ENCODE peak calls at places on chromosomes 11 and 22, in six cellular contexts. One of them, this sample, is unnamed.
A peak's percentile ranks its signal among the peaks of the same experiment; 100 is the strongest.

GRCh38 chr11:45926536-45927331 is 4.3 kb downstream of the LARGE2 start:
- DNase-seq in mammary epithelial cell: no peak
- DNase-seq in neural progenitor cell: no peak
- DNase-seq in GM23338: no peak
- DNase-seq in MM.1S: no peak
- DNase-seq in GM23248: no peak
- DNase-seq in this sample: no peak

GRCh38 chr11:57180141-57180561 is 1.6 kb upstream of the LRRC55 start:
- DNase-seq in mammary epithelial cell: no peak
- DNase-seq in MM.1S: no peak
- DNase-seq in neural progenitor cell: peak; percentile 60
- DNase-seq in GM23248: no peak
- DNase-seq in GM23338: peak; percentile 74
- DNase-seq in this sample: no peak

GRCh38 chr11:104151404-104152204 is 12.3 kb downstream of the PDGFD start:
- DNase-seq in GM23338: no peak
- DNase-seq in GM23248: peak; percentile 37
- DNase-seq in MM.1S: peak; percentile 14
- DNase-seq in mammary epithelial cell: no peak
- DNase-seq in neural progenitor cell: no peak
- DNase-seq in this sample: peak; percentile 58

GRCh38 chr22:47835726-47836125 is 1073.3 kb downstream of the TBC1D22A start:
- DNase-seq in mammary epithelial cell: peak; percentile 71
- DNase-seq in MM.1S: peak; percentile 69
- DNase-seq in GM23248: peak; percentile 81
- DNase-seq in neural progenitor cell: no peak
- DNase-seq in GM23338: no peak
- DNase-seq in this sample: no peak

GRCh38 chr11:12687216-12687623 is 13.0 kb downstream of the TEAD1 start:
- DNase-seq in MM.1S: no peak
- DNase-seq in mammary epithelial cell: no peak
- DNase-seq in GM23248: no peak
- DNase-seq in neural progenitor cell: no peak
- DNase-seq in GM23338: no peak
- DNase-seq in this sample: no peak

GRCh38 chr11:117915219-117915618 is 14.0 kb downstream of the TMPRSS13 start:
- DNase-seq in MM.1S: no peak
- DNase-seq in neural progenitor cell: peak; percentile 29
- DNase-seq in GM23248: no peak
- DNase-seq in mammary epithelial cell: no peak
- DNase-seq in GM23338: no peak
- DNase-seq in this sample: no peak

GRCh38 chr11:17613428-17613962 is 66.4 kb downstream of the OTOG start:
- DNase-seq in neural progenitor cell: no peak
- DNase-seq in mammary epithelial cell: no peak
- DNase-seq in GM23338: no peak
- DNase-seq in MM.1S: no peak
- DNase-seq in GM23248: no peak
- DNase-seq in this sample: no peak

GRCh38 chr11:130599073-130599654 is 150.7 kb downstream of the ADAMTS15 start:
- DNase-seq in GM23248: peak; percentile 45
- DNase-seq in mammary epithelial cell: no peak
- DNase-seq in GM23338: no peak
- DNase-seq in MM.1S: no peak
- DNase-seq in neural progenitor cell: no peak
- DNase-seq in this sample: peak; percentile 35

GRCh38 chr22:22720724-22721261 is 76.4 kb downstream of the GGTLC2 start:
- DNase-seq in GM23248: peak; percentile 57
- DNase-seq in neural progenitor cell: no peak
- DNase-seq in GM23338: no peak
- DNase-seq in mammary epithelial cell: peak; percentile 28
- DNase-seq in MM.1S: peak; percentile 36
- DNase-seq in this sample: no peak

GRCh38 chr11:39365809-39366436 is 2093.5 kb downstream of the LRRC4C start:
- DNase-seq in MM.1S: no peak
- DNase-seq in mammary epithelial cell: peak; percentile 45
- DNase-seq in GM23248: peak; percentile 35
- DNase-seq in neural progenitor cell: peak; percentile 20
- DNase-seq in GM23338: peak; percentile 26
- DNase-seq in this sample: peak; percentile 96

GRCh38 chr22:29039148-29039547 is 22.5 kb downstream of the C22orf31 start:
- DNase-seq in GM23338: no peak
- DNase-seq in mammary epithelial cell: no peak
- DNase-seq in neural progenitor cell: no peak
- DNase-seq in MM.1S: no peak
- DNase-seq in GM23248: no peak
- DNase-seq in this sample: no peak

DNA sequence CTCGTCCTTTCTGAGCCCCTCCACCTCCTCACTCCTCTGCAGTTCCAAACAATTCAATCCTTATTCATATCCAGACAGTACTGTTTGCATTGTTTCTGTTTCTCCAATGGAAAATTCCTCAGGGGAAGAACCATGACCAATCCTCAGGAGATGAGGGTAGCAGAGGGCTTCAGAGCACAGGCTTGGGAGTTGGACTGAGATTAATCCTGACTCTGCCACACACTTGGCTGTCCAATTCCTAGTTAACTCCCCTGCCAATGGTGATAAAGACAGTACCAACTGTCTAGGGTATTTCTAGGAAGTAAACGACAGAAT is 58.0 kb downstream of the MICAL3 start:
- DNase-seq in mammary epithelial cell: no peak
- DNase-seq in GM23338: no peak
- DNase-seq in GM23248: no peak
- DNase-seq in MM.1S: no peak
- DNase-seq in neural progenitor cell: no peak
- DNase-seq in this sample: no peak
- TF ChIP-seq EZH2 in mammary epithelial cell: no peak
- TF ChIP-seq EZH2 in GM23338: no peak
- TF ChIP-seq EZH2 in GM23248: no peak
- TF ChIP-seq EZH2 in MM.1S: no peak
- TF ChIP-seq EZH2 in neural progenitor cell: no peak
- TF ChIP-seq EZH2 in this sample: no peak

GRCh38 chr11:59011672-59012071 is 72.4 kb downstream of the GLYATL1 start:
- DNase-seq in GM23338: peak; percentile 87
- DNase-seq in neural progenitor cell: peak; percentile 72
- DNase-seq in MM.1S: peak; percentile 40
- DNase-seq in mammary epithelial cell: no peak
- DNase-seq in GM23248: no peak
- DNase-seq in this sample: peak; percentile 9
- H3K4me3 ChIP-seq in GM23338: no peak overlapping the region
- H3K4me3 ChIP-seq in neural progenitor cell: no peak overlapping the region
- H3K4me3 ChIP-seq in MM.1S: peak overlapping the region; percentile 34
- H3K4me3 ChIP-seq in mammary epithelial cell: no peak overlapping the region
- H3K4me3 ChIP-seq in GM23248: no peak overlapping the region
- H3K4me3 ChIP-seq in this sample: no peak overlapping the region

GRCh38 chr11:107590460-107591097 is 368 bp upstream of the ELMOD1 start:
- DNase-seq in MM.1S: no peak
- DNase-seq in neural progenitor cell: peak; percentile 22
- DNase-seq in GM23248: peak; percentile 11
- DNase-seq in GM23338: peak; percentile 42
- DNase-seq in mammary epithelial cell: no peak
- DNase-seq in this sample: no peak

GRCh38 chr11:107592813-107593212 is 1.9 kb downstream of the ELMOD1 start:
- DNase-seq in GM23338: peak; percentile 52
- DNase-seq in mammary epithelial cell: no peak
- DNase-seq in GM23248: peak; percentile 17
- DNase-seq in MM.1S: no peak
- DNase-seq in neural progenitor cell: peak; percentile 48
- DNase-seq in this sample: no peak

GRCh38 chr11:107592256-107592655 is 1.3 kb downstream of the ELMOD1 start:
- DNase-seq in mammary epithelial cell: no peak
- DNase-seq in GM23248: no peak
- DNase-seq in GM23338: no peak
- DNase-seq in neural progenitor cell: no peak
- DNase-seq in MM.1S: no peak
- DNase-seq in this sample: no peak

GRCh38 chr11:107591446-107592236 is 694 bp downstream of the ELMOD1 start:
- DNase-seq in MM.1S: peak; percentile 11
- DNase-seq in mammary epithelial cell: peak; percentile 11
- DNase-seq in neural progenitor cell: peak; percentile 68
- DNase-seq in GM23338: peak; percentile 62
- DNase-seq in GM23248: peak; percentile 70
- DNase-seq in this sample: no peak

DNA sequence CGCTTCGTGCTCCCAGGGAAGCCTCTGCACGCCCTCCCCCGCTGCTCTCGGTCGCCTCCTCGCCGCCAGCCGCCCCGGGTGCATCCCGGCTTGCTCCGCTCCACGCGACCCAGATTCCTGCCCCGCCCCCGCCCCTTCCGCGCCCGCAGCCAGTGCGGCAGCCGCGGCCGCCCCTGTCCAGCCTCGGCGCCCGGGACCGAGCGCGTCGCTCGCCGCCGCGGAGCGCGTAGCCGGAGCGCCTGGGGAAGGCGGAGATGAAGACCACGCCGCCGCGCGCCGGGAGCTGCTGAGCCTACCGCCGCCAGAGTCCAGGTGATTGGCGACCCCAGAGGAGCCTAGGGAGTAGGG is at the start of gene ELMOD1:
- DNase-seq in mammary epithelial cell: peak; percentile 27
- DNase-seq in GM23248: peak; percentile 76
- DNase-seq in GM23338: peak; percentile 72
- DNase-seq in MM.1S: peak; percentile 71
- DNase-seq in neural progenitor cell: peak; percentile 85
- DNase-seq in this sample: peak; percentile 65
- TF ChIP-seq EZH2 in mammary epithelial cell: no peak
- TF ChIP-seq EZH2 in GM23248: no peak
- TF ChIP-seq EZH2 in GM23338: no peak
- TF ChIP-seq EZH2 in MM.1S: no peak
- TF ChIP-seq EZH2 in neural progenitor cell: peak; percentile 55
- TF ChIP-seq EZH2 in this sample: no peak

GRCh38 chr22:41584881-41585280 is 4.8 kb downstream of the PMM1 start:
- DNase-seq in MM.1S: no peak
- DNase-seq in GM23338: no peak
- DNase-seq in mammary epithelial cell: no peak
- DNase-seq in GM23248: no peak
- DNase-seq in neural progenitor cell: no peak
- DNase-seq in this sample: no peak

GRCh38 chr22:41589260-41589600 is 410 bp downstream of the PMM1 start:
- DNase-seq in MM.1S: peak; percentile 21
- DNase-seq in mammary epithelial cell: peak; percentile 21
- DNase-seq in GM23248: peak; percentile 62
- DNase-seq in GM23338: peak; percentile 60
- DNase-seq in neural progenitor cell: peak; percentile 66
- DNase-seq in this sample: peak; percentile 24

GRCh38 chr22:41585898-41586297 is 3.7 kb downstream of the PMM1 start:
- DNase-seq in GM23248: no peak
- DNase-seq in mammary epithelial cell: no peak
- DNase-seq in GM23338: no peak
- DNase-seq in MM.1S: no peak
- DNase-seq in neural progenitor cell: no peak
- DNase-seq in this sample: no peak

GRCh38 chr22:41589601-41590365 is at the start of gene PMM1:
- DNase-seq in GM23248: peak; percentile 100
- DNase-seq in MM.1S: peak; percentile 99
- DNase-seq in neural progenitor cell: peak; percentile 100
- DNase-seq in mammary epithelial cell: peak; percentile 99
- DNase-seq in GM23338: peak; percentile 100
- DNase-seq in this sample: peak; percentile 100

GRCh38 chr22:41587347-41587723 is 2.3 kb downstream of the PMM1 start:
- DNase-seq in GM23338: no peak
- DNase-seq in MM.1S: no peak
- DNase-seq in neural progenitor cell: no peak
- DNase-seq in GM23248: no peak
- DNase-seq in mammary epithelial cell: no peak
- DNase-seq in this sample: no peak
- H3K4me3 ChIP-seq in GM23338: no peak overlapping the region
- H3K4me3 ChIP-seq in MM.1S: no peak overlapping the region
- H3K4me3 ChIP-seq in neural progenitor cell: no peak overlapping the region
- H3K4me3 ChIP-seq in GM23248: no peak overlapping the region
- H3K4me3 ChIP-seq in mammary epithelial cell: no peak overlapping the region
- H3K4me3 ChIP-seq in this sample: no peak overlapping the region

DNA sequence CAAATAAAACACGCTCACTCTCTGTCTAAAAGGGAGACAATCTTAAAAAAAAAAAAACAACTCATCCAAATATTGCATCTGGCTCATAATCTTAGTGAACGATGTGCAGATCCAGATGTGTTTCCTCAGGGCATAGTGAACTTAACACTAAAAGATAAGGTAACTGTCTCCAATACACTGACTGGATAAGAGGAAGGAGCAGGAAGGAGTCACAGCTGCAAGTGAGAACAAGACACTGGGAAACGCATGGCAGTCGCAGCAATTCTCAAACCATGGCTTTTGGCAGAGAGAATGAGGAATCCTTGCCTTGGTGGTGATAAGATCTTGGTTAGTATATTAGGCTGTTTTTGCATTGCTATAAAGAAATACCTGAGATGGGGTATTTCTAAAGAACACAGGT is 9.2 kb upstream of the EIF3M start:
- DNase-seq in mammary epithelial cell: no peak
- DNase-seq in neural progenitor cell: no peak
- DNase-seq in MM.1S: no peak
- DNase-seq in GM23248: no peak
- DNase-seq in GM23338: no peak
- DNase-seq in this sample: no peak
- TF ChIP-seq EZH2 in mammary epithelial cell: no peak
- TF ChIP-seq EZH2 in neural progenitor cell: no peak
- TF ChIP-seq EZH2 in MM.1S: no peak
- TF ChIP-seq EZH2 in GM23248: no peak
- TF ChIP-seq EZH2 in GM23338: no peak
- TF ChIP-seq EZH2 in this sample: no peak